ENCODE peak calls at places on chromosomes 3 and 15, in six cellular contexts. F is DND-41, J is PC-3, O is aorta, E is mucosa of descending colon, Y is cardiac muscle cell. W is an unnamed sample.

GRCh38 chr15:98663045-98663444 is 14.7 kb downstream of the IGF1R start:
- DNase-seq in F (no peak), J (no peak), O (no peak), E (no peak), Y (no peak), W (no peak)

GRCh38 chr15:66631616-66632263 is 65.9 kb upstream of the LCTL start:
- DNase-seq in F (no peak), J (no peak), O (no peak), E (no peak), Y (no peak), W (no peak)

GRCh38 chr3:4416961-4417360 is 50.1 kb downstream of the SUMF1 start:
- DNase-seq in F (no peak), J (peak; percentile 100), O (peak; percentile 92), E (no peak), Y (no peak), W (no peak)

GRCh38 chr3:45932112-45932511 is 11.2 kb upstream of the CXCR6 start:
- DNase-seq in F (no peak), J (no peak), O (no peak), E (no peak), Y (no peak), W (no peak)

GRCh38 chr3:45890405-45890804 is 4.1 kb downstream of the CCR9 start:
- DNase-seq in F (peak; percentile 69), J (peak; percentile 44), O (no peak), E (no peak), Y (peak; percentile 60), W (no peak)

GRCh38 chr15:72307036-72307435 is 12.9 kb downstream of the CELF6 start:
- DNase-seq in F (no peak), J (no peak), O (no peak), E (no peak), Y (no peak), W (no peak)

GRCh38 chr3:126934149-126934548 is 48.8 kb upstream of the PLXNA1 start:
- DNase-seq in F (no peak), J (no peak), O (peak; percentile 32), E (no peak), Y (peak; percentile 42), W (no peak)

GRCh38 chr3:136818851-136819783 is at the start of gene SLC35G2:
- DNase-seq in F (peak; percentile 92), J (peak; percentile 49), O (peak; percentile 84), E (peak; percentile 57), Y (peak; percentile 72), W (peak; percentile 32)

GRCh38 chr15:69952210-69952555 is 145.5 kb downstream of the TLE3 start:
- DNase-seq in F (no peak), J (no peak), O (no peak), E (no peak), Y (no peak), W (no peak)

GRCh38 chr3:34367521-34367920 is 569.1 kb downstream of the PDCD6IP start:
- DNase-seq in F (no peak), J (no peak), O (no peak), E (no peak), Y (no peak), W (no peak)

GRCh38 chr3:65548848-65549625 is 489.7 kb downstream of the MAGI1 start:
- DNase-seq in F (no peak), J (no peak), O (peak; percentile 85), E (peak; percentile 43), Y (peak; percentile 81), W (no peak)

GRCh38 chr15:88257311-88257901 is 867 bp upstream of the NTRK3 start:
- DNase-seq in F (no peak), J (no peak), O (peak; percentile 84), E (no peak), Y (peak; percentile 34), W (no peak)
- H3K4me3 ChIP-seq in F (no peak overlapping the region), J (no peak overlapping the region), O (peak overlapping the region; percentile 80), E (no peak overlapping the region), Y (peak overlapping the region; percentile 62), W (no peak overlapping the region)

GRCh38 chr3:130973401-130973800 is 53.2 kb downstream of the ASTE1 start:
- DNase-seq in F (no peak), J (no peak), O (no peak), E (no peak), Y (no peak), W (no peak)

GRCh38 chr3:130967281-130967680 is 59.3 kb downstream of the ASTE1 start:
- DNase-seq in F (no peak), J (no peak), O (no peak), E (no peak), Y (no peak), W (no peak)

GRCh38 chr3:130971208-130971607 is 55.4 kb downstream of the ASTE1 start:
- DNase-seq in F (no peak), J (peak; percentile 38), O (no peak), E (no peak), Y (no peak), W (no peak)

GRCh38 chr3:130968231-130968630 is 58.4 kb downstream of the ASTE1 start:
- DNase-seq in F (no peak), J (peak; percentile 16), O (no peak), E (no peak), Y (no peak), W (no peak)

GRCh38 chr3:130969621-130970020 is 57.0 kb downstream of the ASTE1 start:
- DNase-seq in F (no peak), J (no peak), O (no peak), E (no peak), Y (no peak), W (no peak)
- H3K36me3 ChIP-seq in F (peaks cover 50% of the 10 kb centered on the region), J (peaks cover 3% of the 10 kb centered on the region), O (peaks cover 9% of the 10 kb centered on the region), E (no peaks in the 10 kb centered on the region), Y (peaks cover 17% of the 10 kb centered on the region), W (peaks cover 60% of the 10 kb centered on the region)

GRCh38 chr3:186784820-186785516 is 1.6 kb downstream of the EIF4A2 start:
- DNase-seq in F (no peak), J (no peak), O (no peak), E (no peak), Y (no peak), W (no peak)

GRCh38 chr3:186787642-186788481 is 4.5 kb downstream of the EIF4A2 start:
- DNase-seq in F (no peak), J (no peak), O (no peak), E (no peak), Y (no peak), W (no peak)

GRCh38 chr3:186788482-186789370 is 5.3 kb downstream of the EIF4A2 start:
- DNase-seq in F (no peak), J (no peak), O (no peak), E (no peak), Y (no peak), W (peak; percentile 11)

GRCh38 chr3:186785517-186786018 is 2.2 kb downstream of the EIF4A2 start:
- DNase-seq in F (no peak), J (no peak), O (no peak), E (no peak), Y (no peak), W (no peak)

GRCh38 chr3:186786810-186787375 is 3.5 kb downstream of the EIF4A2 start:
- DNase-seq in F (no peak), J (no peak), O (no peak), E (no peak), Y (no peak), W (no peak)
- H3K4me3 ChIP-seq in F (no peak overlapping the region), J (peak overlapping the region; percentile 100), O (no peak overlapping the region), E (no peak overlapping the region), Y (no peak overlapping the region), W (peak overlapping the region; percentile 96)

DNA sequence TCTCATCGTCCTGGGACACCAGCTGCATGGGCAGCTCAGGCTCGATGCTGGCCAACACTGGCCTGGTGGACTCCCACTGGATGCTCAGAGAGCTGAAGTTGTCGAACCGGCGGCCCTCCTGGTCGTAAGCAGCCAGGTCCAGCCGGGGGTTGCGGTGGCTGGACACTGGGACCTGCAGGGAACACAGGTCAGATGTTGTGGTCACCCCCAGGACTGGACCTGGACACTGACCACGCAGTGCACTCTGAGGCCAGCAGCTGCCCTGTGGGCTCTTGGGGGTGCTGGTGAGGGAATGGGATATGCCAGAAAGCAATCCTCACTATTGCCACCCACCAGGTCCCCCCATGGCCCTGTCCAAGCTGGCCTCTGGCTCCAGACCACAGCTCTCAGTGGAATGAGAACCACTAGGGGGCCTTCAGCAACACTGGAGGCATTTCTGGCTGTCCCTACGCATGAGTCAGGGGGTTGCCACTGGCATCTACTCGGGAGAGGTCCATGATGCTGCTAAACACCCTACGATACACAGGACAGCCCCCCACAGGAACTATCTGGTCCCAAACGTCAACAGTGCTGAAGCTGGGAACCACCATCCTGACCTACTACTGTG is 66.1 kb downstream of the NUP210 start:
- DNase-seq in F (no peak), J (peak; percentile 43), O (no peak), E (no peak), Y (peak; percentile 3), W (no peak)
- H3K36me3 ChIP-seq in F (peaks cover 91% of the 10 kb centered on the region), J (peaks cover 34% of the 10 kb centered on the region), O (no peaks in the 10 kb centered on the region), E (no peaks in the 10 kb centered on the region), Y (peaks cover 8% of the 10 kb centered on the region), W (peaks cover 88% of the 10 kb centered on the region)

GRCh38 chr15:78073026-78073425 is 4.5 kb downstream of the TBC1D2B start:
- DNase-seq in F (no peak), J (no peak), O (no peak), E (no peak), Y (no peak), W (no peak)

GRCh38 chr15:78076231-78077052 is 1.1 kb downstream of the TBC1D2B start:
- DNase-seq in F (peak; percentile 29), J (no peak), O (no peak), E (no peak), Y (no peak), W (no peak)

GRCh38 chr15:78077053-78077859 is at the start of gene TBC1D2B:
- DNase-seq in F (peak; percentile 70), J (peak; percentile 52), O (peak; percentile 91), E (peak; percentile 86), Y (peak; percentile 79), W (peak; percentile 65)

GRCh38 chr15:78077860-78078187 is 313 bp upstream of the TBC1D2B start:
- DNase-seq in F (no peak), J (peak; percentile 38), O (no peak), E (no peak), Y (no peak), W (no peak)

GRCh38 chr15:78075490-78076230 is 1.9 kb downstream of the TBC1D2B start:
- DNase-seq in F (no peak), J (peak; percentile 75), O (no peak), E (no peak), Y (peak; percentile 74), W (no peak)
- H3K4me3 ChIP-seq in F (peak overlapping the region; percentile 98), J (peak overlapping the region; percentile 78), O (no peak overlapping the region), E (peak overlapping the region; percentile 86), Y (no peak overlapping the region), W (peak overlapping the region; percentile 88)

DNA sequence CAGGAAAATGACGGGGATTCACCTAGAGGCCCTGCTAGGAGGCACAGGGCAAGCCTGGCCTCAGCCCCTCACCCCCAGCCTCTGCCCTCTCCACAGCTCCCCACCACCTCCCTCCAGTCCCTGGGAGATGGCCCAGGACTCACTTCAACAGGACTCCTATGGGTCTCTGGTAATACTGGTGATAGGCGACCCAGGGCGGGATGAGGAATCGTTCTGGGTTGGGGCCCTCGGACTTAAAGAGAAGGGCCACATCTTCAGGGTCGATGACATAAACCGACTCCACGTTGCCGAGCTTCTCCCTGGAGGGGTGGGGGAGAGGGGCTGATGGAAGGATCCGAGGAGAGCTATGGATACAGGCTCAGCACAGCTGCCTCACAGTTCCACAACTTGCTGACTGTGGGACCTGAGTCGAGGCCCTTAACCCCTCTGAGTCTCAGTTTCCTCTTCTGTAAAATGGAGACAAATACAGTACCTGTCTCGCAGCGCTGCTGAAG is 19.6 kb downstream of the CYP11A1 start:
- DNase-seq in F (no peak), J (no peak), O (no peak), E (no peak), Y (no peak), W (no peak)
- H3K36me3 ChIP-seq in F (no peaks in the 10 kb centered on the region), J (no peaks in the 10 kb centered on the region), O (no peaks in the 10 kb centered on the region), E (no peaks in the 10 kb centered on the region), Y (no peaks in the 10 kb centered on the region), W (no peaks in the 10 kb centered on the region)

W was measured in CD4-positive, CD25-positive, alpha-beta regulatory T cell.